ENCODE peak calls at places on chromosomes 16 and 17, in four cellular contexts. I, Z, L and V are unnamed samples.

GRCh38 chr16:84925092-84925772 is 86.1 kb downstream of the ZDHHC7 start:
- DNase-seq in Z (peak), I (no peak), L (no peak), V (no peak)

GRCh38 chr17:49508061-49508865 is 13.2 kb downstream of the NGFR start:
- DNase-seq in Z (peak), I (no peak), L (no peak), V (peak)

GRCh38 chr16:70754874-70755600 is 45.9 kb downstream of the VAC14 start:
- DNase-seq in Z (no peak), I (no peak), L (no peak), V (peak)

GRCh38 chr16:31135535-31136286 is at the start of gene PRSS8:
- DNase-seq in L (no peak), I (no peak), Z (peak), V (peak)

GRCh38 chr17:39221572-39221971 is 4.2 kb downstream of the STAC2 start:
- DNase-seq in L (no peak), I (no peak), Z (no peak), V (no peak)

GRCh38 chr16:50797456-50797855 is 55.6 kb downstream of the CYLD start:
- DNase-seq in Z (no peak), L (peak), I (no peak), V (no peak)

GRCh38 chr16:1397779-1398178 is 16.7 kb downstream of the UNKL start:
- DNase-seq in Z (no peak), L (no peak), I (no peak), V (no peak)

GRCh38 chr17:42227849-42228696 is 33.8 kb upstream of the GHDC start:
- DNase-seq in Z (no peak), L (no peak), I (peak), V (no peak)

DNA sequence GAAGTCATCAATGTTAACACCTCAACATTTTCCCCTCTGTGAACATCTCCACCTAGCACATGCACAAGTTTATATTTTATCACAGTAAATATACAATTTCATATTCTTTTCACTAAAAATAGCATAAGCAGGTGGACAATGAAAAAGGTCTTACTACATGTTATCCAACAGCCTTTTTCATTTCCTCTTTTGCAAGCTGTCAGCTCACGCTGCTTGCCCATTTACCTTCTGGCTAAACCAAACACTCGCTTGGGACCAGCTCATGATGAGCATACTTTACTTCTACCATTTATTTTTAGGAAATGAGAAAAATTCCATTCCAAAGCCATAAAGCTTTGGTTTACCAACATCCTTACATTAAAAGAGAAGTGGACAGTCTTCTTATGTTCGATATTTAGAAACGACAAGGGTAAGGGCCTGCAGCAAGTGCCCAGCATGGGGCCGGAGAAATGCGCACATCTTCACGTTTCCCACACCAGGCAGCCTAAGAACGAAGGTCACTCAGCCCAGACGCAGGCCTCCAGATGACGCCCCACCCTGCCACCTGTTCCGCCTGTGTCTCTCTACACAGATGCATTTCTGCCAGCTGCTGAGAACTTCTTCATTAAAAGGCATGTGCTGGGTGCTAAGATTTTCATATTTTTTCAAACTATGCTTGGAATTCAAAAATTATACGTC is 13.9 kb downstream of the SNN start:
- DNase-seq in L (no peak), Z (no peak), I (no peak), V (no peak)
- H3K9ac ChIP-seq in L (no peak), Z (no peak), I (peak), V (no peak)

GRCh38 chr17:57868007-57868774 is 18.3 kb upstream of the MRPS23 start:
- DNase-seq in Z (peak), L (peak), I (peak), V (peak)
- H3K4me3 ChIP-seq in Z (peak), L (no peak), I (no peak), V (no peak)

DNA sequence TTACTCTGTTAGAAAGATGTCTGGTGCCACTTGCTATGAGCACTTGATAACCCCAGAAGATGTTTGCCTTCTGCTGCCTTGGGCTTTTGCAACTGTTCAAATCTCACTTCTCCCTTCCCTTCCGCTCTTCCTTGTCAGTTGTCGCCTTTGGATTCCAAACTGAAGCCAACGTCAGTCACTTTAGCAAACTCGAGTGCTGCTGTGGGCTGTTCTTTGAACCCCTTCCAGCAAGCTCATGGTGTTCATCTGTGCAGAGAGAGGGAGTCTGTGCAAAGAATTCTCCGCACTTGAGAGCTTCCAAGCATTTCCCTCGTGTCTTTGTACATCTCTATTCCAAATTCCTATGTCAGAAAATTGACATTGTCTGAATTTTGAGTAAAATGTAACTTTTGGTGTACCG is 879.4 kb downstream of the CDH11 start:
- DNase-seq in I (no peak), Z (no peak), L (no peak), V (no peak)
- H3K9ac ChIP-seq in I (no peak), Z (no peak), L (no peak), V (no peak)

DNA sequence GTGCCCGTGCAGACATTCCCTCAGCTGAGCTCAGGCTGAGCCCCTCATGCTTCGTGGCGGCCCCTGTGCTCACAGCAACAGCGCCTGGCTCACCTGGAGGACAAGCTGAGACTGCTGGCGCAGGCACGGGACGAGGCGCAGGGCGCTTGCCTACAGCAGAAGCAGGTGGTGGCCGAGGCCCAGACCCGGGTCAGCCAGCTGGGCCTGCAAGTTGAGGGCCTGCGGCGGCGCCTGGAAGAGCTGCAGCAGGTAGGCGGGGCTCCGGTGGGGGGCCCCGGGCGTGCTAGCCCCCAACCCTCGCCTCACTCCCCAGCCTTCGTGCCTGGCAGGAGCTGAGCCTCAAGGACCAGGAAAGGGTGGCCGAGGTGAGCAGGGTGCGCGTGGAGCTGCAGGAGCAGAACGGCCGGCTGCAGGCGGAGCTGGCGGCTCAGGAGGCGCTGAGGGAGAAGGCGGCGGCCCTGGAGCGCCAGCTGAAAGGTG is 1.4 kb upstream of the RAC3 start:
- DNase-seq in I (no peak), Z (no peak), L (no peak), V (no peak)
- H3K4me3 ChIP-seq in I (peak), Z (peak), L (no peak), V (no peak)

GRCh38 chr17:75843577-75844529 is at the start of gene UNC13D:
- DNase-seq in I (no peak), L (no peak), Z (peak), V (peak)
- H3K9ac ChIP-seq in I (peak), L (no peak), Z (peak), V (peak)

DNA sequence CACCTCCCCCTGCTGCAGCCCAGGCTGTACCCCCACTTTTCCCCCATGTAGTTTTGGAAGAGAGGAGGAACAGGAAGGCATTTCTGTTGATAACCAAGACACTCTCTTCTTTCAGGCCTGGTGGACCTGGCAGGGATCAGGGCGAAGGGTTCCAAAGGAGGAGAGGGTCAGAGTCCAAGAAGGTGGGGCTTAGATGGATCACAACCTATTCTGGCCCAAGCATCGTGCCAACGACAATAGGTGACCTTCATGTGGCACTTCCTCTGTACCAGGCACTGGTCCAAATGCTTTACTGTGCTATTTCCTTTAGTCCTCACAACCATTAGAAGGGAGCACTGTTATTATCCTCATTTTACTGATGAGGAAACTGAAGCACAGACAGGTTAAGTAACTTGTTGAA is 84.3 kb downstream of the TMEM132E start:
- DNase-seq in Z (no peak), I (no peak), L (no peak), V (no peak)
- H3K4me3 ChIP-seq in Z (no peak), I (no peak), L (no peak), V (no peak)

DNA sequence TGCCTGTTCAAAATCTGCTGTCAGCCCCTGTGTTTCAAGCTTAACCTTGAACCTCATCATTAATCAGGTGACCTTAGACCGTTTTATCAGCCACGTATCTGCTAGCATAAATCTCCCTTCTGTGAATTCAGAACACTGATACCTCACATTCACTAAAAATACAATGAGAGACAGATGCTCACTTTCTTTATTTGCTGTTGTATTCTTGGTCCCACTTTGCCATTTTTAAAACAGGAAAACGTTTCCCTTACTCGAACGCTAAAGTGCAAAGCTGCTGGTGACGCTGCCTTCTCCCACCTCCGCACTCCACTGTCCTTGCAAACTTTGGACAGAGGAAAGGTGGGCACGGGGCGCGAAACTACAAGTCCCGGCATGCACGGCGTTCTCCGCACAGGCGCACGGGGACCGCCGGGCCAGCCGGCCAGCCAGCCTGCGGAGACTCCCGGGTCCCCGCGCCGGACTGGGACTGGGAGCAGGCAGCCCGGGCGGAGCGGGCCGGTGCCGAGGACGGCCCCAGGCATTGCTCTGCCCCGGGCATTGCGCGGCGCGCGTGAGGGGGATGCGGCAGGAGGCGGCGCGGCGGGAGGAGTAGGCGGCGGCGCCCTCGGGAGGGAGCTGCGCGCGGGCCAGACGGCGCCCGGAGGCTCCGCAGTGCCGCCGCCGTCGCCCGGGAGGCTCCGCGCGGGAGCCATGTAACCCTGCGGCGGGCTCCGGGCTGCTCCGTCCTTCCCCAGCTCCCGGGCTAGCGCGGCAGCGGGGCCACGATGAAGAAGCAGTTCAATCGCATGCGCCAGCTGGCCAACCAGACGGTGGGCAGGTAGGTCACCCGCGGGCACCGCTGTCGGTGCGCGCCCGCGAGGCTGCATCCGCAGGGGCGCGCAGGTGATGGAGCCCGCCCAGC is at the start of gene ARHGAP44:
- DNase-seq in Z (peak), I (peak), L (peak), V (peak)
- H3K9ac ChIP-seq in Z (no peak), I (peak), L (no peak), V (peak)